ENCODE peak calls at places on chromosomes 13 and 19, in seven cellular contexts. M is left lung; T is colonic mucosa; P is lung; E is CD8-positive, alpha-beta T cell; I is AG04450; R is astrocyte of the spinal cord. W is an unnamed sample.

GRCh38 chr13:49926019-49926418 is 10.1 kb downstream of the SPRYD7 start:
- DNase-seq in I (no peak), P (no peak), R (no peak), E (no peak), T (no peak), M (no peak), W (no peak)

GRCh38 chr13:31046711-31047279 is 114.3 kb downstream of the TEX26 start:
- DNase-seq in I (no peak), P (no peak), M (peak; percentile 53), R (peak; percentile 20), E (no peak), T (peak; percentile 54), W (no peak)

GRCh38 chr19:41226053-41226873 is 7.2 kb downstream of the AXL start:
- DNase-seq in T (peak; percentile 74), E (peak; percentile 47), I (peak; percentile 85), R (peak; percentile 82), P (peak; percentile 51), M (peak; percentile 59), W (peak; percentile 86)

GRCh38 chr13:72527333-72527732 is 200.1 kb downstream of the MZT1 start:
- DNase-seq in R (no peak), P (no peak), T (no peak), I (no peak), M (no peak), E (no peak), W (no peak)

GRCh38 chr13:110471833-110472162 is 89.7 kb downstream of the RAB20 start:
- DNase-seq in E (no peak), T (peak; percentile 57), I (no peak), R (peak; percentile 60), M (peak; percentile 88), P (peak; percentile 50), W (peak; percentile 87)

GRCh38 chr19:50994129-50994528 is 7.3 kb downstream of the KLK8 start:
- DNase-seq in I (no peak), R (no peak), T (no peak), E (no peak), P (no peak), M (no peak), W (no peak)

GRCh38 chr13:97849305-97849704 is 104.2 kb upstream of the IPO5 start:
- DNase-seq in P (no peak), T (no peak), M (no peak), R (peak; percentile 37), I (peak; percentile 3), E (no peak), W (no peak)

GRCh38 chr13:44685641-44686040 is 109.5 kb upstream of the TSC22D1 start:
- DNase-seq in I (no peak), R (no peak), M (no peak), E (no peak), P (no peak), T (no peak), W (no peak)

GRCh38 chr13:74243637-74244526 is 109.7 kb upstream of the KLF12 start:
- DNase-seq in I (no peak), T (no peak), R (peak; percentile 74), P (no peak), M (no peak), E (peak; percentile 11), W (no peak)

GRCh38 chr13:97914537-97914936 is 38.9 kb upstream of the IPO5 start:
- DNase-seq in E (no peak), R (peak; percentile 41), T (no peak), P (no peak), I (no peak), M (no peak), W (no peak)

GRCh38 chr19:58545286-58546068 is 1.6 kb downstream of the TRIM28 start:
- DNase-seq in R (no peak), E (no peak), I (no peak), M (no peak), P (no peak), T (no peak), W (peak; percentile 62)

GRCh38 chr13:80477641-80478443 is 136.9 kb upstream of the SPRY2 start:
- DNase-seq in T (no peak), P (no peak), I (no peak), E (no peak), M (no peak), R (no peak), W (no peak)

GRCh38 chr19:5166262-5166661 is 174.3 kb downstream of the PTPRS start:
- DNase-seq in I (no peak), M (no peak), R (peak; percentile 49), T (no peak), P (no peak), E (no peak), W (no peak)

GRCh38 chr19:35013047-35013819 is 13.1 kb downstream of the GRAMD1A start:
- DNase-seq in T (peak; percentile 78), E (peak; percentile 90), R (peak; percentile 53), P (peak; percentile 77), I (no peak), M (peak; percentile 72), W (peak; percentile 91)

GRCh38 chr13:106182404-106182803 is 353.1 kb downstream of the EFNB2 start:
- DNase-seq in M (no peak), R (peak; percentile 88), P (no peak), I (peak; percentile 57), T (peak; percentile 34), E (no peak), W (no peak)

GRCh38 chr13:74825170-74825948 is 656.6 kb downstream of the TBC1D4 start:
- DNase-seq in T (no peak), I (no peak), E (no peak), P (no peak), M (no peak), R (peak; percentile 64), W (no peak)

GRCh38 chr13:97284558-97284957 is 62.4 kb downstream of the MBNL2 start:
- DNase-seq in E (no peak), P (no peak), M (no peak), T (no peak), I (no peak), R (no peak), W (no peak)

GRCh38 chr13:28753946-28754345 is 35.2 kb upstream of the SLC46A3 start:
- DNase-seq in I (no peak), E (no peak), T (no peak), R (no peak), M (no peak), P (no peak), W (no peak)

GRCh38 chr19:20367811-20368294 is 197.7 kb downstream of the ZNF737 start:
- DNase-seq in P (no peak), M (no peak), I (no peak), R (no peak), T (no peak), E (no peak), W (no peak)

GRCh38 chr19:3440082-3440481 is 40.2 kb downstream of the SMIM24 start:
- DNase-seq in M (no peak), P (peak; percentile 50), E (peak; percentile 57), I (no peak), R (no peak), T (peak; percentile 75), W (no peak)

GRCh38 chr13:25652764-25653163 is 281.0 kb downstream of the ATP8A2 start:
- DNase-seq in I (no peak), M (no peak), T (no peak), R (peak; percentile 19), E (no peak), P (no peak), W (no peak)

GRCh38 chr13:80499536-80500280 is 158.8 kb upstream of the SPRY2 start:
- DNase-seq in M (no peak), P (no peak), I (no peak), R (peak; percentile 3), T (no peak), E (no peak), W (no peak)

GRCh38 chr13:31045621-31046081 is 113.2 kb downstream of the TEX26 start:
- DNase-seq in E (peak; percentile 61), M (peak; percentile 88), T (peak; percentile 86), I (peak; percentile 86), R (peak; percentile 95), P (peak; percentile 90), W (peak; percentile 92)

DNA sequence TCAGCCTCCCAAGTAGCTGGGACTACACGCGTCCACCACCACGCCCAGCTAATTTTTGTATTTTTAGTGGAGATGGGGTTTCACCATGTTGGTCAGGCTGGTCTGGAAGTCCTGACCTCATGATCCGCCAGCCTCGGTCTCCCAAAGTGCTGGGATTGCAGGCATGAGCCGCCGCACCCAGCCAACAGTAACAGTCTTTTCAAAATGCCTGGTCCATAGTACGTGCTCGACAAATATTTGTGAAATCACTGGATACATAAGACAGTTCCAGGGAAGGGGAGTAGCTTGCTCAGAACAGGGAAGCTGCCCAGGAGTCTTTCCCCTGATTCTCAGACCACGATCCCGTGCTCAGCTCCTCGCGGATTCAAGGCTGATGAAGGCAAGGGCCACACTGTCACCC is 30.5 kb downstream of the CACNG6 start:
- DNase-seq in M (no peak), E (no peak), R (no peak), I (no peak), T (no peak), P (no peak), W (no peak)
- H3K4me3 ChIP-seq in M (no peak overlapping the region), E (no peak overlapping the region), R (no peak overlapping the region), I (no peak overlapping the region), T (no peak overlapping the region), P (no peak overlapping the region), W (no peak overlapping the region)

DNA sequence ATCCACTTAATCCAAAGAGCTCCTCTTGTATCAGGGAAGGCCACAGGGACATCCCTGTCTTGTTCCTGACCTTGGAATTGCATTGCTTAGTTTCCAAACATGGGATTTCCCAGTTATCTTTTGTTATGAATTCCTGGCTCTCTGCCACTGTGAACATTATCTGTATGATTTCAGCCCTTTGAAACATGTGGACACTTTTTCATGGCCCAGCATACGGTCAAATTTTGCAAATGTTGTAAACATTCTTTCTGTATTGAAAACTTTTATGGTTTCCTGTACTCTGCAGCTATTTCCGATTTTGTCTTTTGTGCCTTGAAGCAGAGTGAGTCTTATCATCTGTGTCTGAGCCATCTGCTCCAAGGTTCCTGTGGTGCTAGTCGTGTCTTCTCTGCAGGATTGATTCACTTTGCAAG is 4.5 kb upstream of the CFAP97D2 start:
- DNase-seq in I (no peak), P (no peak), T (no peak), M (no peak), E (no peak), R (no peak), W (no peak)
- H3K4me3 ChIP-seq in I (no peak overlapping the region), P (no peak overlapping the region), T (no peak overlapping the region), M (no peak overlapping the region), E (no peak overlapping the region), R (no peak overlapping the region), W (no peak overlapping the region)

GRCh38 chr19:53328967-53329366 is 4.6 kb upstream of the ZNF845 start:
- DNase-seq in T (no peak), P (peak; percentile 38), I (no peak), E (peak; percentile 24), R (peak; percentile 3), M (no peak), W (peak; percentile 89)
- H3K4me3 ChIP-seq in T (no peak overlapping the region), P (peak overlapping the region; percentile 19), I (no peak overlapping the region), E (peak overlapping the region; percentile 37), R (no peak overlapping the region), M (no peak overlapping the region), W (peak overlapping the region; percentile 2)

GRCh38 chr19:7762719-7763293 is at the start of gene CLEC4M:
- DNase-seq in I (no peak), M (no peak), E (no peak), P (no peak), R (no peak), T (no peak), W (no peak)

GRCh38 chr19:7763696-7764095 is 653 bp downstream of the CLEC4M start:
- DNase-seq in M (no peak), R (no peak), P (no peak), E (no peak), I (no peak), T (no peak), W (no peak)

GRCh38 chr19:7757358-7757757 is 5.7 kb upstream of the CLEC4M start:
- DNase-seq in R (no peak), P (no peak), E (no peak), I (no peak), M (no peak), T (no peak), W (no peak)

GRCh38 chr19:7756258-7756657 is 6.8 kb upstream of the CLEC4M start:
- DNase-seq in R (no peak), I (no peak), M (no peak), T (no peak), P (no peak), E (no peak), W (no peak)

GRCh38 chr19:7759156-7759555 is 3.9 kb upstream of the CLEC4M start:
- DNase-seq in T (no peak), E (no peak), P (no peak), I (no peak), R (no peak), M (no peak), W (no peak)
- H3K4me3 ChIP-seq in T (no peak overlapping the region), E (no peak overlapping the region), P (no peak overlapping the region), I (no peak overlapping the region), R (no peak overlapping the region), M (no peak overlapping the region), W (no peak overlapping the region)

W was measured in kidney.